ENCODE peak calls at places on chromosomes 1 and 21, in five cellular contexts. C, G, D, S and O are unnamed samples.

GRCh38 chr1:41866285-41866684 is 52.4 kb downstream of the HIVEP3 start:
- DNase-seq in C (no peak), G (no peak), D (no peak), S (no peak), O (no peak)

GRCh38 chr1:54857741-54858665 is 29.0 kb downstream of the DHCR24 start:
- DNase-seq in C (no peak), G (no peak), D (peak), S (no peak), O (peak)

GRCh38 chr1:46021046-46021822 is 111.2 kb downstream of the PIK3R3 start:
- DNase-seq in C (no peak), G (no peak), D (no peak), S (no peak), O (no peak)

GRCh38 chr1:236338096-236338495 is 56.0 kb upstream of the EDARADD start:
- DNase-seq in C (no peak), G (no peak), D (peak), S (no peak), O (peak)

GRCh38 chr1:59570524-59570923 is 244.2 kb upstream of the HOOK1 start:
- DNase-seq in C (no peak), G (no peak), D (peak), S (no peak), O (no peak)

GRCh38 chr21:45343891-45344290 is 56.2 kb upstream of the POFUT2 start:
- DNase-seq in C (no peak), G (no peak), D (no peak), S (no peak), O (no peak)

GRCh38 chr1:15452866-15453571 is 3.5 kb upstream of the CELA2A start:
- DNase-seq in C (no peak), G (no peak), D (no peak), S (no peak), O (peak)

GRCh38 chr1:70361727-70362413 is 7.3 kb upstream of the ANKRD13C start:
- DNase-seq in C (peak), G (no peak), D (peak), S (no peak), O (peak)

GRCh38 chr1:66637146-66637545 is 103.2 kb downstream of the SGIP1 start:
- DNase-seq in C (no peak), G (no peak), D (no peak), S (no peak), O (no peak)

GRCh38 chr21:42537106-42537742 is 23.6 kb downstream of the SLC37A1 start:
- DNase-seq in C (peak), G (no peak), D (no peak), S (no peak), O (no peak)

GRCh38 chr1:211752951-211753486 is 77.5 kb downstream of the LPGAT1 start:
- DNase-seq in C (no peak), G (no peak), D (no peak), S (no peak), O (no peak)

GRCh38 chr1:2466834-2467554 is 9.1 kb upstream of the PLCH2 start:
- DNase-seq in C (peak), G (no peak), D (no peak), S (no peak), O (no peak)

GRCh38 chr1:30904191-30904961 is 4.2 kb downstream of the SDC3 start:
- DNase-seq in C (no peak), G (no peak), D (no peak), S (peak), O (no peak)

GRCh38 chr1:94715311-94715710 is 104.8 kb upstream of the SLC44A3 start:
- DNase-seq in C (no peak), G (no peak), D (no peak), S (no peak), O (no peak)

GRCh38 chr1:94716966-94717365 is 103.2 kb upstream of the SLC44A3 start:
- DNase-seq in C (no peak), G (no peak), D (no peak), S (no peak), O (peak)

GRCh38 chr1:94714152-94714551 is 106.0 kb upstream of the SLC44A3 start:
- DNase-seq in C (no peak), G (no peak), D (no peak), S (no peak), O (no peak)

GRCh38 chr1:94714552-94714951 is 105.6 kb upstream of the SLC44A3 start:
- DNase-seq in C (no peak), G (no peak), D (no peak), S (no peak), O (no peak)

GRCh38 chr1:94713472-94714141 is 106.5 kb upstream of the SLC44A3 start:
- DNase-seq in C (no peak), G (peak), D (peak), S (peak), O (peak)
- H3K27ac ChIP-seq in C (no peak), G (peak), D (peak), S (no peak), O (no peak)

GRCh38 chr1:218362418-218363076 is 17.4 kb downstream of the TGFB2 start:
- DNase-seq in C (no peak), G (no peak), D (no peak), S (no peak), O (no peak)

GRCh38 chr1:218363141-218363540 is 18.0 kb downstream of the TGFB2 start:
- DNase-seq in C (no peak), G (no peak), D (no peak), S (no peak), O (no peak)

GRCh38 chr1:218364028-218364710 is 19.0 kb downstream of the TGFB2 start:
- DNase-seq in C (no peak), G (no peak), D (no peak), S (no peak), O (no peak)

GRCh38 chr1:218357893-218358232 is 12.7 kb downstream of the TGFB2 start:
- DNase-seq in C (no peak), G (no peak), D (no peak), S (no peak), O (peak)

GRCh38 chr1:218361298-218362065 is 16.3 kb downstream of the TGFB2 start:
- DNase-seq in C (peak), G (no peak), D (no peak), S (no peak), O (peak)
- TF ChIP-seq CTCF in C (peak), G (no peak), D (peak), S (peak), O (peak)

GRCh38 chr1:226981838-226982237 is 41.7 kb downstream of the COQ8A start:
- DNase-seq in C (no peak), G (no peak), D (no peak), S (no peak), O (no peak)

GRCh38 chr1:226979517-226980121 is 39.5 kb downstream of the COQ8A start:
- DNase-seq in C (no peak), G (no peak), D (no peak), S (no peak), O (peak)

GRCh38 chr1:226980122-226980551 is 40.0 kb downstream of the COQ8A start:
- DNase-seq in C (no peak), G (no peak), D (no peak), S (no peak), O (no peak)

GRCh38 chr1:226981386-226981817 is 41.3 kb downstream of the COQ8A start:
- DNase-seq in C (no peak), G (no peak), D (no peak), S (no peak), O (no peak)

DNA sequence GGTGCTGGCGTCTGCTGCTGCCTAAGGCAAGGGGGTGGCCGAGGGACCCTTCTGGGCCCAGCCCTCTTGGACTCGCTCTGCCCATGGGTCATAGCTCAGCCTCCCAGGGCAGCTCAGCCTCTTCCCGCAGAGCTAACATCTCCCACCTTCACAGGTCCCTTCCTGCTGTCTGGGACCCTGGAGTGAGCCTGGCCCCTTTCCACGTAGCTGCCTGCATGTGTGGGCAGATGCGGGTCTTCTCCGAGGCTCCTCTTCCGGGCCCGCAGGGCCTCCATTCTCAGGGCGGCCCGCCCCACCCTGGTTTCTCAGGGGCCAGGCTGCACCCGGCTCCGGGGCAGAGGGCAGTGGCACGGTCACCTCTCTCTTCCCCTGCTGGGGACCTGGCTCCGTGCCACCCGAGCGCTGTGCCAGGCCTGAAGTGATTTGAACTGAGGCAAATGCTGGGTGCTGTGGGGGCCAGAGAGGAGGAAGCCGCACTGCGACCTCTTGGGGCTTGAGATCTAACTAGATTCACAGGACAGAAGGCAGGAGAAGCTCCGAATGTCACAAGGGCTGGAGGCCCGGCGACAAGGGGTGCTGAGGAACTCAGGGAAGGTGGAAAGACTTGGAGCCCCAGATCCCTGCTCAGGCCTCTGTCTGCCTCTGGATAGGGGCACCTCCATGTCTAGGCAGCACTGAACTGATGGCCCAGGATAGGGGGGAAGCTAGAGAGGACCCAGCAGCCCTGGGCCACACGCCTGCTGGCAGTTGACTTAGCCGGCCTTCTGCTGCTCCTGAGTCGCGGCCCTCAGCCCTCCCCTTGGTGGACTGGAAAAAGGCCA is 40.7 kb downstream of the COQ8A start:
- DNase-seq in C (no peak), G (no peak), D (no peak), S (no peak), O (no peak)
- H3K27ac ChIP-seq in C (no peak), G (no peak), D (no peak), S (peak), O (peak)

GRCh38 chr21:30268608-30269197 is 14.0 kb downstream of the KRTAP24-1 start:
- DNase-seq in C (peak), G (no peak), D (no peak), S (no peak), O (peak)
- TF ChIP-seq CTCF in C (peak), G (no peak), D (peak), S (no peak), O (peak)

DNA sequence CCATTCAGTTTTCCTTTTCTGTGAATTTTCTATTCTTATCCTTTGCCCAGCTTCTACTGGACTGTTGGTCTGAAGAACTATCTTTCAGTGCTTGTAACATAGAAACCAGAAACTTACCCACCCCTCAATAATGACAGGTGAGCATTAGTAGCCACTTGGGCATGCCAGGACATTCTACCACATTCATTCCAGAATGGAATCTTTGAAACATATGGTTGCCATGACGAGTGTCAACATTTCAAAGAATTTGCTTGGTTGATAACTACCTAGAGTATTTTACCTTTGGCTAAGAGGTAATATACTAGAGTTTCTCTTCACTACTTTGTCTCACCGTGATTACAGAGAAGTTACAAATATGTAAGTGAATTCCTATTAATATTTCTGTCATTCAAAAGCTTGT is at the start of gene MROH9:
- DNase-seq in C (no peak), G (no peak), D (no peak), S (no peak), O (no peak)
- H3K27ac ChIP-seq in C (no peak), G (no peak), D (no peak), S (no peak), O (no peak)

GRCh38 chr1:11478571-11479374 is at the start of gene DISP3:
- DNase-seq in C (peak), G (peak), D (peak), S (peak), O (peak)
- TF ChIP-seq CTCF in C (peak), G (no peak), D (peak), S (peak), O (peak)

GRCh38 chr1:197092491-197093023 is 25.5 kb upstream of the F13B start:
- DNase-seq in C (no peak), G (no peak), D (no peak), S (no peak), O (peak)

GRCh38 chr1:197096137-197096536 is 29.1 kb upstream of the F13B start:
- DNase-seq in C (no peak), G (no peak), D (no peak), S (no peak), O (peak)

GRCh38 chr1:197093226-197093887 is 26.3 kb upstream of the F13B start:
- DNase-seq in C (no peak), G (no peak), D (no peak), S (no peak), O (no peak)
- H3K27ac ChIP-seq in C (no peak), G (no peak), D (no peak), S (no peak), O (no peak)